ENCODE peak calls at places on chromosomes 2 and 18, in six cellular contexts. I is pancreas, V is ACHN, R is mucosa of descending colon, X is NCI-H1417, K is ELR. W is an unnamed sample.

GRCh38 chr18:11514267-11514666 is 95.1 kb upstream of the SLC35G4 start:
- DNase-seq in I (no peak), V (no peak), R (no peak), X (no peak), K (no peak), W (no peak)

GRCh38 chr2:224210495-224211472 is 171.7 kb upstream of the SERPINE2 start:
- DNase-seq in I (no peak), V (no peak), R (no peak), X (no peak), K (peak), W (no peak)

GRCh38 chr2:45905643-45905969 is 254.1 kb downstream of the PRKCE start:
- DNase-seq in I (no peak), V (no peak), R (no peak), X (no peak), K (no peak), W (no peak)

GRCh38 chr2:30139131-30139870 is 7.5 kb upstream of the YPEL5 start:
- DNase-seq in I (no peak), V (no peak), R (no peak), X (no peak), K (no peak), W (peak)

GRCh38 chr2:205585451-205586045 is 96.8 kb upstream of the NRP2 start:
- DNase-seq in I (no peak), V (no peak), R (no peak), X (peak), K (no peak), W (no peak)

GRCh38 chr2:198966269-198966668 is 491.5 kb downstream of the SATB2 start:
- DNase-seq in I (no peak), V (no peak), R (no peak), X (no peak), K (no peak), W (no peak)

GRCh38 chr2:68907232-68907922 is 36.2 kb upstream of the BMP10 start:
- DNase-seq in I (no peak), V (no peak), R (no peak), X (no peak), K (peak), W (no peak)

GRCh38 chr2:74373189-74373588 is 6.9 kb downstream of the DCTN1 start:
- DNase-seq in I (no peak), V (no peak), R (peak), X (no peak), K (no peak), W (no peak)

GRCh38 chr18:48924621-48925601 is 25.9 kb downstream of the SMAD7 start:
- DNase-seq in I (no peak), V (no peak), R (no peak), X (no peak), K (peak), W (no peak)

GRCh38 chr18:9321017-9321452 is 13.5 kb upstream of the TWSG1 start:
- DNase-seq in I (no peak), V (no peak), R (no peak), X (no peak), K (peak), W (no peak)

GRCh38 chr18:4125246-4125938 is 329.7 kb downstream of the DLGAP1 start:
- DNase-seq in I (no peak), V (no peak), R (no peak), X (no peak), K (no peak), W (no peak)

GRCh38 chr2:11955883-11956282 is 209.5 kb downstream of the LPIN1 start:
- DNase-seq in I (no peak), V (no peak), R (no peak), X (peak), K (no peak), W (no peak)

GRCh38 chr2:3348771-3349170 is 28.8 kb downstream of the EIPR1 start:
- DNase-seq in I (no peak), V (no peak), R (no peak), X (peak), K (no peak), W (no peak)

GRCh38 chr2:53051157-53051556 is 716.4 kb upstream of the CHAC2 start:
- DNase-seq in I (no peak), V (no peak), R (no peak), X (no peak), K (no peak), W (no peak)

GRCh38 chr2:147500229-147500628 is 344.6 kb upstream of the ACVR2A start:
- DNase-seq in I (no peak), V (no peak), R (no peak), X (no peak), K (no peak), W (no peak)

GRCh38 chr2:51424418-51424817 is 392.5 kb upstream of the NRXN1 start:
- DNase-seq in I (no peak), V (peak), R (no peak), X (no peak), K (no peak), W (no peak)

GRCh38 chr18:25734336-25734735 is 356.1 kb downstream of the SS18 start:
- DNase-seq in I (no peak), V (no peak), R (no peak), X (peak), K (no peak), W (no peak)

GRCh38 chr18:3747176-3747973 is 297.4 kb downstream of the TGIF1 start:
- DNase-seq in I (no peak), V (no peak), R (no peak), X (no peak), K (peak), W (no peak)

GRCh38 chr2:88658890-88659881 is 31.9 kb upstream of the EIF2AK3 start:
- DNase-seq in I (no peak), V (no peak), R (peak), X (no peak), K (peak), W (no peak)

GRCh38 chr2:129728251-129728972 is 251.1 kb upstream of the RAB6C start:
- DNase-seq in I (no peak), V (no peak), R (no peak), X (no peak), K (no peak), W (no peak)

GRCh38 chr18:2653467-2653866 is 2.1 kb upstream of the SMCHD1 start:
- DNase-seq in I (no peak), V (no peak), R (no peak), X (no peak), K (no peak), W (no peak)

GRCh38 chr18:75854808-75855207 is 427.3 kb upstream of the SMIM21 start:
- DNase-seq in I (no peak), V (no peak), R (no peak), X (no peak), K (no peak), W (no peak)

GRCh38 chr2:119694994-119695521 is 16.1 kb downstream of the TMEM177 start:
- DNase-seq in I (peak), V (peak), R (no peak), X (peak), K (no peak), W (peak)

GRCh38 chr2:17765423-17765822 is 11.5 kb downstream of the GEN1 start:
- DNase-seq in I (no peak), V (peak), R (no peak), X (no peak), K (no peak), W (no peak)

W was measured in naive thymus-derived CD8-positive, alpha-beta T cell.